ENCODE peak calls at places on chromosomes 1 and 21, in seven cellular contexts. W is tibial nerve, O is prostate gland, N is vagina, A is breast epithelium, C is IMR-90, T is stomach. X is an unnamed sample.

GRCh38 chr1:92299477-92300125 is 742 bp downstream of the RPAP2 start:
- DNase-seq in W (no peak), N (no peak), A (no peak), T (no peak), C (no peak), O (no peak), X (no peak)

GRCh38 chr1:65425697-65426096 is 5.2 kb downstream of the LEPR start:
- DNase-seq in W (no peak), A (no peak), O (no peak), C (peak), T (no peak), N (no peak), X (no peak)

GRCh38 chr21:33080376-33080775 is 10.4 kb downstream of the OLIG1 start:
- DNase-seq in O (no peak), C (no peak), A (no peak), N (no peak), T (no peak), W (no peak), X (no peak)

GRCh38 chr1:225987491-225988316 is 11.4 kb downstream of the SDE2 start:
- DNase-seq in C (peak), T (no peak), N (no peak), A (no peak), W (no peak), O (no peak), X (no peak)

GRCh38 chr1:182731852-182732575 is 47.6 kb upstream of the RGS8 start:
- DNase-seq in A (no peak), O (peak), W (no peak), C (no peak), N (no peak), T (no peak), X (no peak)

GRCh38 chr1:115677570-115677969 is 35.8 kb downstream of the VANGL1 start:
- DNase-seq in N (no peak), O (no peak), T (no peak), C (no peak), W (no peak), A (no peak), X (no peak)

GRCh38 chr1:103489881-103490280 is 35.6 kb upstream of the RNPC3 start:
- DNase-seq in A (no peak), T (no peak), W (no peak), O (no peak), C (peak), N (no peak), X (no peak)

GRCh38 chr1:86972262-86972661 is 57.8 kb downstream of the HS2ST1 start:
- DNase-seq in T (peak), N (no peak), O (no peak), C (no peak), A (no peak), W (no peak), X (no peak)

GRCh38 chr1:230365723-230366307 is 60.3 kb downstream of the PGBD5 start:
- DNase-seq in A (no peak), N (no peak), C (no peak), T (no peak), W (no peak), O (no peak), X (no peak)

GRCh38 chr1:33727310-33727709 is 136.6 kb upstream of the HMGB4 start:
- DNase-seq in O (no peak), C (no peak), A (no peak), W (no peak), T (no peak), N (peak), X (no peak)

GRCh38 chr1:110976089-110976488 is 12.4 kb upstream of the LRIF1 start:
- DNase-seq in O (no peak), W (no peak), C (peak), N (no peak), T (no peak), A (no peak), X (no peak)

GRCh38 chr1:205488074-205488723 is 16.3 kb upstream of the CDK18 start:
- DNase-seq in A (no peak), T (peak), C (peak), W (no peak), N (no peak), O (peak), X (peak)

GRCh38 chr1:151495316-151495715 is 15.9 kb upstream of the CGN start:
- DNase-seq in O (no peak), T (no peak), W (no peak), C (no peak), N (no peak), A (no peak), X (no peak)

GRCh38 chr21:38848187-38848609 is 42.5 kb downstream of the ETS2 start:
- DNase-seq in T (no peak), W (no peak), N (no peak), O (no peak), C (no peak), A (no peak), X (no peak)

GRCh38 chr21:37204580-37204979 is 62.6 kb downstream of the VPS26C start:
- DNase-seq in N (peak), W (no peak), C (peak), O (no peak), A (no peak), T (no peak), X (no peak)

GRCh38 chr1:64251971-64252370 is 48.5 kb downstream of the UBE2U start:
- DNase-seq in T (no peak), C (no peak), O (no peak), W (no peak), N (no peak), A (no peak), X (no peak)

GRCh38 chr1:56446531-56447098 is 132.7 kb downstream of the PLPP3 start:
- DNase-seq in T (no peak), N (no peak), O (no peak), C (peak), A (no peak), W (peak), X (peak)

GRCh38 chr21:25568230-25568629 is 39.1 kb downstream of the MRPL39 start:
- DNase-seq in C (peak), W (no peak), N (no peak), A (no peak), T (no peak), O (no peak), X (no peak)

GRCh38 chr1:38500352-38500751 is 359.2 kb downstream of the RRAGC start:
- DNase-seq in N (no peak), W (no peak), T (no peak), C (no peak), A (no peak), O (no peak), X (no peak)

GRCh38 chr1:204574856-204575145 is 58.6 kb downstream of the MDM4 start:
- DNase-seq in A (no peak), O (no peak), C (peak), N (no peak), W (no peak), T (no peak), X (no peak)

GRCh38 chr1:2324553-2325366 is 66.6 kb downstream of the MORN1 start:
- DNase-seq in N (no peak), O (no peak), T (no peak), C (no peak), W (no peak), A (no peak), X (no peak)

GRCh38 chr1:113545210-113545609 is 154.9 kb downstream of the MAGI3 start:
- DNase-seq in T (no peak), O (no peak), A (no peak), W (no peak), N (no peak), C (no peak), X (no peak)

GRCh38 chr1:197917813-197918646 is 858 bp downstream of the LHX9 start:
- DNase-seq in N (peak), A (no peak), O (no peak), T (no peak), W (no peak), C (no peak), X (peak)

GRCh38 chr1:183125279-183125999 is 60.6 kb upstream of the LAMC2 start:
- DNase-seq in A (no peak), N (no peak), O (no peak), C (no peak), W (no peak), T (no peak), X (no peak)

GRCh38 chr1:179803916-179804315 is 60.8 kb downstream of the FAM163A start:
- DNase-seq in T (no peak), C (no peak), W (no peak), O (no peak), N (no peak), A (no peak), X (no peak)

GRCh38 chr1:222777463-222777862 is 37.4 kb upstream of the DISP1 start:
- DNase-seq in A (no peak), O (no peak), N (no peak), C (peak), T (no peak), W (no peak), X (no peak)

GRCh38 chr21:42454791-42455190 is 41.2 kb downstream of the RSPH1 start:
- DNase-seq in N (no peak), W (no peak), O (no peak), C (no peak), T (no peak), A (no peak), X (no peak)

GRCh38 chr21:42453301-42454220 is 42.5 kb downstream of the RSPH1 start:
- DNase-seq in C (no peak), W (no peak), N (no peak), T (no peak), A (no peak), O (no peak), X (no peak)

GRCh38 chr21:42451941-42452340 is 44.1 kb downstream of the RSPH1 start:
- DNase-seq in C (no peak), O (no peak), T (no peak), W (no peak), N (no peak), A (no peak), X (no peak)

GRCh38 chr21:42454221-42454570 is 41.8 kb downstream of the RSPH1 start:
- DNase-seq in O (no peak), C (no peak), T (no peak), W (no peak), N (no peak), A (no peak), X (no peak)

GRCh38 chr21:42452401-42453018 is 43.5 kb downstream of the RSPH1 start:
- DNase-seq in N (no peak), W (no peak), T (no peak), O (no peak), A (no peak), C (no peak), X (no peak)
- TF ChIP-seq POLR2A in N (no peak), W (no peak), T (no peak), O (no peak), A (no peak), C (no peak), X (no peak)

GRCh38 chr1:58006421-58007032 is 540.0 kb downstream of the OMA1 start:
- DNase-seq in O (no peak), T (no peak), N (no peak), C (no peak), A (no peak), W (no peak), X (no peak)
- H3K4me3 ChIP-seq in O (no peak), T (no peak), N (no peak), C (no peak), A (no peak), W (no peak), X (no peak)

GRCh38 chr1:162383091-162383490 is 1.6 kb downstream of the C1orf226 start:
- DNase-seq in O (no peak), C (no peak), N (peak), A (no peak), T (no peak), W (no peak), X (no peak)

GRCh38 chr1:162381941-162382750 is 618 bp downstream of the C1orf226 start:
- DNase-seq in C (no peak), W (no peak), O (no peak), T (no peak), A (no peak), N (peak), X (peak)

GRCh38 chr1:162383516-162383915 is 2.0 kb downstream of the C1orf226 start:
- DNase-seq in A (no peak), T (no peak), C (no peak), N (peak), O (no peak), W (no peak), X (no peak)

GRCh38 chr1:162380061-162380846 is 1.3 kb upstream of the C1orf226 start:
- DNase-seq in O (no peak), N (peak), A (no peak), T (no peak), W (no peak), C (no peak), X (peak)

GRCh38 chr1:162381383-162381782 is at the start of gene C1orf226:
- DNase-seq in N (peak), W (no peak), A (no peak), O (peak), C (no peak), T (no peak), X (no peak)
- TF ChIP-seq CTCF in N (no peak), W (no peak), A (no peak), O (no peak), C (no peak), T (no peak), X (no peak)

GRCh38 chr1:20696397-20697333 is 21.1 kb downstream of the KIF17 start:
- DNase-seq in T (peak), C (peak), W (peak), A (peak), N (peak), O (peak), X (peak)
- TF ChIP-seq POLR2A in T (no peak), C (no peak), W (no peak), A (no peak), N (peak), O (no peak), X (no peak)

DNA sequence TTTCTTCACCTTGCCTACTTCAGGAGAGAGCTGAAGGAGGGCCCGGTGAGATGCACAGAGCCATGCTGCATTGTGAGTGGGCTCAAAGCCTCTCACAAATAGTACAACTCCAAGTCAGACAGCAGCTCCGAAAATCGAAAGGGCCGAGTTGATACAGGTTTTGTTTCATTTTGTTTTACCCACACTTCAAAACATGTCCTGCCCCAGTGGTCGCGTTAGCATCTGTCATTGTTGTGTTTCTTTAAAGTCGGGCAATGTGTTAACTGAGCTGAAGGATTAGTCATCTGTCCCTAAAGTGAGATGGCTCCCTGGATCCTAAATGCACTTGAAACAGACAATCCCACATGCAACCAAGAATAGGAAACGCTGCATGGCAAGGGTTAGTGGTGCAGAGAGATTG is 131.6 kb upstream of the RAB4A start:
- DNase-seq in A (no peak), C (no peak), O (no peak), W (no peak), T (no peak), N (no peak), X (no peak)
- H3K4me3 ChIP-seq in A (no peak), C (no peak), O (no peak), W (no peak), T (no peak), N (no peak), X (no peak)

GRCh38 chr1:99650021-99650420 is 4.1 kb downstream of the PALMD start:
- DNase-seq in T (no peak), C (no peak), N (no peak), W (no peak), O (peak), A (no peak), X (no peak)

GRCh38 chr1:99646885-99647284 is 972 bp downstream of the PALMD start:
- DNase-seq in T (no peak), A (no peak), O (no peak), N (no peak), C (no peak), W (no peak), X (no peak)

GRCh38 chr1:99645699-99646531 is at the start of gene PALMD:
- DNase-seq in C (peak), A (peak), W (no peak), N (no peak), T (peak), O (peak), X (peak)

GRCh38 chr1:99647460-99647859 is 1.5 kb downstream of the PALMD start:
- DNase-seq in N (no peak), T (no peak), W (no peak), A (no peak), C (no peak), O (peak), X (no peak)

DNA sequence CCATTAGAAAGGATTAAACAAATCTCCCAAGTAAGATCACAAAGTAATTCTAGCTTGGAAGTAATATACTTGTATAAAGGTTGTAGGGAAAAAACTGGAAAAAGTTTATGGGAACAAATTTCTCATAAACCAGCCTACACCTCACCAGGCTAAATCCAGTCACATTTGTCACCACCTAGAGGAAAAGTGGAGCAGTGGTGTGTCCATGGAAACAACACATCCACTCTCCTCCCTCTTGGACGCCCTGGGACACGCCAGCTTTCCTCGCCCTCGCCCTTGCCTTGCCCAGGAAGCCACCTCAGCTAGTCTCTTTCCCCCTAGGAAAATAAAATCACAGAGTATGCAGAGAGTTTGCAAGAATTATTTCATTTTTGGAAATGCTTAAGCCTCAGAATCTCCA is 2.2 kb downstream of the PALMD start:
- DNase-seq in W (no peak), C (no peak), O (peak), T (no peak), A (no peak), N (no peak), X (peak)
- TF ChIP-seq CTCF in W (peak), C (no peak), O (peak), T (peak), A (no peak), N (no peak), X (no peak)

DNA sequence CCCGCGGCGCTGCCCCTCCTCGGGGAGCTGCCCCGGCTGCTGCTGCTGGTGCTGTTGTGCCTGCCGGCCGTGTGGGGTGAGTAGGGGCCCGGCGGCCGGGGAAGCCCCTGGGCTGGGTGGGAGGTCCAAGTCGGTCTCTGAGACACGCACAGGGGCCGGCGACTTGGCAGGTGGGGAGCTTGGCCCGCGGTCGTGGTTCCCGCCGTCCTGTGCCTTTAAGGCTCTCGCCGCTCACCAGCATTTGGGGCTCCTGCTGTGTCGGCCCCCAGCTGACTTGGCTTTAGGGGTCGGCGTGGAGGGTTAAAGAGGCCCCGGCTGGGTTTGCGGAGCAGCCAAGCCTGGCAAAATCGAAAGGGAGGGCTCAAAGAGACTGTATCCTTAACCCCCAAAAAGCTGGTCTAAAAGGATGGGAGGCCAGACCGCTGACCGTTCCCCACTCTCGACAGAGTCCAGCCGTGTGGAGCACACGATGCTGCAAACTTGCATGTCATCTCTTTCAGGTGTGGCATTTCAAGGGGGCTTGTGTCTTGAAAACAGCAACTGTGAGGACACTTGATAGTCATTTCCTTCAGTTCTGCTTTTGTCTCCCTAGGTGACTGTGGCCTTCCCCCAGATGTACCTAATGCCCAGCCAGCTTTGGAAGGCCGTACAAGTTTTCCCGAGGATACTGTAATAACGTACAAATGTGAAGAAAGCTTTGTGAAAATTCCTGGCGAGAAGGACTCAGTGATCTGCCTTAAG is 482 bp downstream of the CD55 start:
- DNase-seq in T (no peak), C (no peak), A (no peak), O (no peak), W (no peak), N (no peak), X (peak)
- TF ChIP-seq POLR2A in T (no peak), C (no peak), A (no peak), O (no peak), W (no peak), N (no peak), X (no peak)

DNA sequence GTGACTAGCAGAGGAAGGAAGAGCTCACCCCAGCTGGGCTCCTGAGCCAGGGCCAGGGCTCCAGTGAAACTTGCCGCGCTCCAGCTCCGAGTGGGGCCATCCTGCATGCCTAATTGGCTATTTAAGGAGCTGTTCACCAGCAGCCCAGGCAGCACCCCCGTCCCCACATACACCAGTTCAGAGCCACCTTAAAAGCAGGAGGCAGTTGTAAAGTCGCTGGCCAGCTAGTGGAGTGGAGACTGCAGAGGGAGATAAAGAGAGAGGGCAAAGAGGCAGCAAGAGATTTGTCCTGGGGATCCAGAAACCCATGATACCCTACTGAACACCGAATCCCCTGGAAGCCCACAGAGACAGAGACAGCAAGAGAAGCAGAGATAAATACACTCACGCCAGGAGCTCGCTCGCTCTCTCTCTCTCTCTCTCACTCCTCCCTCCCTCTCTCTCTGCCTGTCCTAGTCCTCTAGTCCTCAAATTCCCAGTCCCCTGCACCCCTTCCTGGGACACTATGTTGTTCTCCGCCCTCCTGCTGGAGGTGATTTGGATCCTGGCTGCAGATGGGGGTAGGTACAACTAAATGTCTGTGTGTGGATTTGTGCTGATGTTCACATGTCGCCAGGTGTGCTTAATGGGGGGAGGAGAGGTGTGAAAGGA is at the start of gene CA14:
- DNase-seq in N (no peak), T (no peak), W (no peak), O (no peak), C (no peak), A (no peak), X (no peak)
- H3K4me3 ChIP-seq in N (no peak), T (no peak), W (no peak), O (no peak), C (no peak), A (no peak), X (no peak)